ENCODE peak calls at places on chromosome 20, in five cellular contexts. M is HAP-1, Q is ovary, K is hepatocyte, L is pancreas. Y is an unnamed sample.

GRCh38 chr20:34705383-34706021 is 1.4 kb downstream of the TP53INP2 start:
- DNase-seq in M (peak; percentile 22), Q (no peak), K (peak; percentile 70), L (no peak), Y (no peak)

GRCh38 chr20:35821807-35822242 is 50.0 kb downstream of the PHF20 start:
- DNase-seq in M (no peak), Q (no peak), K (no peak), L (no peak), Y (no peak)

GRCh38 chr20:57600324-57601210 is 19.7 kb downstream of the ZBP1 start:
- DNase-seq in M (no peak), Q (no peak), K (no peak), L (peak; percentile 32), Y (no peak)

GRCh38 chr20:47139934-47140333 is 216.6 kb downstream of the ZMYND8 start:
- DNase-seq in M (no peak), Q (no peak), K (peak; percentile 49), L (no peak), Y (no peak)

GRCh38 chr20:7608246-7608645 is 332.0 kb downstream of the HAO1 start:
- DNase-seq in M (no peak), Q (no peak), K (no peak), L (no peak), Y (no peak)

GRCh38 chr20:50568549-50568942 is 58.4 kb downstream of the PTPN1 start:
- DNase-seq in M (no peak), Q (no peak), K (no peak), L (no peak), Y (no peak)

GRCh38 chr20:58576590-58576944 is 61.4 kb upstream of the APCDD1L start:
- DNase-seq in M (no peak), Q (peak; percentile 19), K (no peak), L (no peak), Y (no peak)

GRCh38 chr20:51413753-51414323 is 128.7 kb downstream of the NFATC2 start:
- DNase-seq in M (no peak), Q (no peak), K (no peak), L (no peak), Y (no peak)

GRCh38 chr20:32574296-32575226 is 10.6 kb downstream of the NOL4L start:
- DNase-seq in M (no peak), Q (no peak), K (peak; percentile 92), L (no peak), Y (no peak)

GRCh38 chr20:58719258-58719657 is 26.7 kb downstream of the NPEPL1 start:
- DNase-seq in M (no peak), Q (peak; percentile 21), K (peak; percentile 2), L (peak; percentile 32), Y (no peak)

GRCh38 chr20:58216334-58216733 is 12.1 kb downstream of the ANKRD60 start:
- DNase-seq in M (no peak), Q (no peak), K (no peak), L (no peak), Y (no peak)

GRCh38 chr20:3405696-3406358 is 1.6 kb downstream of the DNAAF9 start:
- DNase-seq in M (no peak), Q (no peak), K (no peak), L (no peak), Y (no peak)

GRCh38 chr20:32495217-32495565 is 89.9 kb downstream of the NOL4L start:
- DNase-seq in M (no peak), Q (no peak), K (no peak), L (no peak), Y (no peak)

GRCh38 chr20:56400001-56400640 is 7.7 kb downstream of the CSTF1 start:
- DNase-seq in M (peak; percentile 74), Q (no peak), K (peak; percentile 82), L (no peak), Y (peak; percentile 37)

GRCh38 chr20:23656372-23656771 is 18.6 kb upstream of the CST3 start:
- DNase-seq in M (no peak), Q (no peak), K (no peak), L (no peak), Y (no peak)

GRCh38 chr20:26208296-26209091 is 511.8 kb upstream of the ZNF337 start:
- DNase-seq in M (no peak), Q (no peak), K (peak; percentile 32), L (peak; percentile 63), Y (no peak)
- H3K4me3 ChIP-seq in M (no peak overlapping the region), Q (no peak overlapping the region), K (peak overlapping the region; percentile 13), L (peak overlapping the region; percentile 38), Y (peak overlapping the region; percentile 40)

DNA sequence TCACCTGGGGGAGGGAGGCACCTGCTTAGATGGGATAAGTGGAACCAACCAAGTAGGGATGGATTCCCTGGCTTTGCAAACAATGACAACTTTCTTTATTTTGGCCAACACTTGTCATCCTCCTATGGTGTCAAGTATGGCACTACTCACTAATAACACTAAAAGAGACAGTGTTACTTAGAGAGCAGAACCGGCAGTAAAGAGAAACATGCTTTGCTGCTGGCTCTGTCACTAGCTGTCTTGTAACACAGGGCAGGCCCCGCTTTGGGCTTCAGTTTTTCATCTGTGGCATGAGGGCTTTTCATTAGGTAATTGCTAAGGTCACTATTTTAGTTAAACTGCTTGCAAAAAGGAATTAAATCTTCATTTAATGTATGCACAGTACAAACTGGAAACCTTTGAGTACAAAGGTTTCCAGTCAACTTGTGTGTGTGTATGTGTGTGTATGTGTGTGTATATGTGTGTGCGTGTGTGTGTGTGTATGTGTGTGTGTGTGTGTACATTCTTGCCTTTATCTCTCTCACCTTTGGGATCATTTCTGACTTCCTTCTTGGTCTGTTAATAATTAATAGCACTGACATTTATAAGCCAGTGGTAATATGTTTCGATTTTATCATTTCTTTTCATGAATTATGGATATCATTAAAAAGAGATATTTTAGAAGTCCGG is 64.7 kb downstream of the BTBD3 start:
- DNase-seq in M (no peak), Q (no peak), K (peak; percentile 28), L (no peak), Y (no peak)
- H3K4me3 ChIP-seq in M (no peak overlapping the region), Q (no peak overlapping the region), K (no peak overlapping the region), L (peak overlapping the region; percentile 44), Y (no peak overlapping the region)

GRCh38 chr20:22511943-22512910 is 72.1 kb downstream of the FOXA2 start:
- DNase-seq in M (no peak), Q (no peak), K (peak; percentile 84), L (peak; percentile 81), Y (no peak)
- H3K4me3 ChIP-seq in M (no peak overlapping the region), Q (no peak overlapping the region), K (no peak overlapping the region), L (peak overlapping the region; percentile 1), Y (no peak overlapping the region)

GRCh38 chr20:44069203-44069931 is 117.6 kb downstream of the JPH2 start:
- DNase-seq in M (no peak), Q (peak; percentile 25), K (no peak), L (no peak), Y (no peak)
- H3K4me3 ChIP-seq in M (no peak overlapping the region), Q (no peak overlapping the region), K (no peak overlapping the region), L (no peak overlapping the region), Y (no peak overlapping the region)

GRCh38 chr20:13567663-13568062 is 71.1 kb downstream of the TASP1 start:
- DNase-seq in M (no peak), Q (no peak), K (no peak), L (no peak), Y (no peak)

GRCh38 chr20:13563854-13564253 is 74.9 kb downstream of the TASP1 start:
- DNase-seq in M (no peak), Q (no peak), K (no peak), L (no peak), Y (no peak)
- H3K4me3 ChIP-seq in M (no peak overlapping the region), Q (no peak overlapping the region), K (no peak overlapping the region), L (no peak overlapping the region), Y (no peak overlapping the region)

Y was measured in iPS DF 6.9.